ENCODE peak calls at places on chromosome 3, in four cellular contexts. T, R, D and U are unnamed samples.

GRCh38 chr3:167033866-167034265 is 346.2 kb downstream of the ZBBX start:
- DNase-seq in R (no peak), T (no peak), D (no peak), U (no peak)

GRCh38 chr3:93904568-93904967 is 69.1 kb downstream of the PROS1 start:
- DNase-seq in R (no peak), D (no peak), T (no peak), U (no peak)

GRCh38 chr3:4581452-4581851 is 88.3 kb downstream of the ITPR1 start:
- DNase-seq in D (no peak), T (no peak), R (no peak), U (no peak)

GRCh38 chr3:98906230-98906629 is 4.7 kb upstream of the DCBLD2 start:
- DNase-seq in T (peak; percentile 22), D (no peak), R (peak; percentile 59), U (no peak)

GRCh38 chr3:114994554-114995341 is 152.3 kb downstream of the ZBTB20 start:
- DNase-seq in T (no peak), D (no peak), R (no peak), U (no peak)

GRCh38 chr3:141275511-141275910 is 43.9 kb downstream of the PXYLP1 start:
- DNase-seq in D (no peak), T (no peak), R (no peak), U (no peak)

GRCh38 chr3:52783211-52783555 is 5.8 kb downstream of the ITIH1 start:
- DNase-seq in R (no peak), T (no peak), D (no peak), U (peak; percentile 17)

GRCh38 chr3:22089284-22089683 is 338.3 kb upstream of the ZNF385D start:
- DNase-seq in R (no peak), T (peak; percentile 1), D (no peak), U (no peak)

GRCh38 chr3:143736651-143737050 is 111.6 kb downstream of the SLC9A9 start:
- DNase-seq in T (peak; percentile 53), D (no peak), R (no peak), U (no peak)

GRCh38 chr3:177537612-177538011 is 340.3 kb upstream of the TBL1XR1 start:
- DNase-seq in R (no peak), D (no peak), T (no peak), U (no peak)

GRCh38 chr3:43723121-43723734 is 32.5 kb downstream of the ABHD5 start:
- DNase-seq in R (no peak), D (no peak), T (no peak), U (no peak)

GRCh38 chr3:18423401-18424212 is 1.5 kb downstream of the SATB1 start:
- DNase-seq in R (no peak), D (peak; percentile 18), T (peak; percentile 62), U (no peak)

GRCh38 chr3:9710174-9710739 is 6.6 kb downstream of the CPNE9 start:
- DNase-seq in R (no peak), D (no peak), T (no peak), U (no peak)

GRCh38 chr3:78846688-78847087 is 921.1 kb downstream of the ROBO1 start:
- DNase-seq in D (no peak), T (peak; percentile 7), R (peak; percentile 70), U (no peak)

GRCh38 chr3:104907507-104907906 is 459.2 kb upstream of the ALCAM start:
- DNase-seq in D (no peak), T (peak; percentile 90), R (peak; percentile 58), U (no peak)